ENCODE peak calls at places on chromosomes 11 and 22, in nine cellular contexts. One of them, this sample, is unnamed.

GRCh38 chr22:37865510-37865909 is 16.3 kb downstream of the EIF3L start:
- DNase-seq in fibroblast of the conjunctiva: no peak
- DNase-seq in fibroblast of pulmonary artery: no peak
- DNase-seq in COR-L47: no peak
- DNase-seq in amniotic stem cell: no peak
- DNase-seq in SW480: no peak
- DNase-seq in Right ventricle myocardium superior: no peak
- DNase-seq in NAMALWA: no peak
- DNase-seq in HEK293T: no peak
- DNase-seq in this sample: no peak

GRCh38 chr11:96207459-96208449 is 135.2 kb downstream of the MAML2 start:
- DNase-seq in fibroblast of the conjunctiva: no peak
- DNase-seq in fibroblast of pulmonary artery: peak
- DNase-seq in COR-L47: no peak
- DNase-seq in amniotic stem cell: no peak
- DNase-seq in SW480: peak
- DNase-seq in Right ventricle myocardium superior: no peak
- DNase-seq in NAMALWA: peak
- DNase-seq in HEK293T: no peak
- DNase-seq in this sample: no peak

GRCh38 chr11:96332236-96332761 is 10.7 kb downstream of the MAML2 start:
- DNase-seq in fibroblast of the conjunctiva: no peak
- DNase-seq in fibroblast of pulmonary artery: no peak
- DNase-seq in COR-L47: no peak
- DNase-seq in amniotic stem cell: no peak
- DNase-seq in SW480: no peak
- DNase-seq in Right ventricle myocardium superior: no peak
- DNase-seq in NAMALWA: no peak
- DNase-seq in HEK293T: no peak
- DNase-seq in this sample: no peak

GRCh38 chr11:59510917-59511589 is at the start of gene OR4D9:
- DNase-seq in fibroblast of the conjunctiva: no peak
- DNase-seq in fibroblast of pulmonary artery: peak
- DNase-seq in COR-L47: no peak
- DNase-seq in amniotic stem cell: no peak
- DNase-seq in SW480: no peak
- DNase-seq in Right ventricle myocardium superior: no peak
- DNase-seq in NAMALWA: no peak
- DNase-seq in HEK293T: no peak
- DNase-seq in this sample: no peak

GRCh38 chr11:210122-210802 is 2.8 kb downstream of the RIC8A start:
- DNase-seq in fibroblast of the conjunctiva: no peak
- DNase-seq in fibroblast of pulmonary artery: peak
- DNase-seq in COR-L47: no peak
- DNase-seq in amniotic stem cell: peak
- DNase-seq in SW480: no peak
- DNase-seq in Right ventricle myocardium superior: peak
- DNase-seq in NAMALWA: no peak
- DNase-seq in HEK293T: no peak
- DNase-seq in this sample: peak

GRCh38 chr11:11622772-11623531 is 1.1 kb upstream of the GALNT18 start:
- DNase-seq in fibroblast of the conjunctiva: no peak
- DNase-seq in fibroblast of pulmonary artery: no peak
- DNase-seq in COR-L47: peak
- DNase-seq in amniotic stem cell: no peak
- DNase-seq in SW480: no peak
- DNase-seq in Right ventricle myocardium superior: no peak
- DNase-seq in NAMALWA: peak
- DNase-seq in HEK293T: no peak
- DNase-seq in this sample: no peak

GRCh38 chr11:406796-407650 is 7.8 kb downstream of the SIGIRR start:
- DNase-seq in fibroblast of the conjunctiva: peak
- DNase-seq in fibroblast of pulmonary artery: peak
- DNase-seq in COR-L47: no peak
- DNase-seq in amniotic stem cell: no peak
- DNase-seq in SW480: peak
- DNase-seq in Right ventricle myocardium superior: peak
- DNase-seq in NAMALWA: peak
- DNase-seq in HEK293T: peak
- DNase-seq in this sample: peak

GRCh38 chr11:132131962-132132361 is 761.5 kb downstream of the NTM start:
- DNase-seq in fibroblast of the conjunctiva: no peak
- DNase-seq in fibroblast of pulmonary artery: no peak
- DNase-seq in COR-L47: no peak
- DNase-seq in amniotic stem cell: no peak
- DNase-seq in SW480: no peak
- DNase-seq in Right ventricle myocardium superior: no peak
- DNase-seq in NAMALWA: no peak
- DNase-seq in HEK293T: no peak
- DNase-seq in this sample: no peak

GRCh38 chr11:33500865-33501479 is 199.7 kb downstream of the C11orf91 start:
- DNase-seq in fibroblast of the conjunctiva: no peak
- DNase-seq in fibroblast of pulmonary artery: peak
- DNase-seq in COR-L47: no peak
- DNase-seq in amniotic stem cell: peak
- DNase-seq in SW480: peak
- DNase-seq in Right ventricle myocardium superior: no peak
- DNase-seq in NAMALWA: peak
- DNase-seq in HEK293T: no peak
- DNase-seq in this sample: no peak

GRCh38 chr11:10492084-10492483 is 37.0 kb downstream of the AMPD3 start:
- DNase-seq in fibroblast of the conjunctiva: no peak
- DNase-seq in fibroblast of pulmonary artery: no peak
- DNase-seq in COR-L47: no peak
- DNase-seq in amniotic stem cell: no peak
- DNase-seq in SW480: no peak
- DNase-seq in Right ventricle myocardium superior: no peak
- DNase-seq in NAMALWA: no peak
- DNase-seq in HEK293T: no peak
- DNase-seq in this sample: no peak

GRCh38 chr11:469684-470667 is 19.9 kb downstream of the PTDSS2 start:
- DNase-seq in fibroblast of the conjunctiva: peak
- DNase-seq in fibroblast of pulmonary artery: peak
- DNase-seq in COR-L47: peak
- DNase-seq in amniotic stem cell: peak
- DNase-seq in SW480: no peak
- DNase-seq in Right ventricle myocardium superior: no peak
- DNase-seq in NAMALWA: no peak
- DNase-seq in HEK293T: no peak
- DNase-seq in this sample: no peak

GRCh38 chr11:126194121-126194543 is 17.3 kb downstream of the RPUSD4 start:
- DNase-seq in fibroblast of the conjunctiva: peak
- DNase-seq in fibroblast of pulmonary artery: peak
- DNase-seq in COR-L47: no peak
- DNase-seq in amniotic stem cell: peak
- DNase-seq in SW480: peak
- DNase-seq in Right ventricle myocardium superior: no peak
- DNase-seq in NAMALWA: peak
- DNase-seq in HEK293T: peak
- DNase-seq in this sample: no peak

GRCh38 chr11:35066783-35067476 is 72.0 kb upstream of the CD44 start:
- DNase-seq in fibroblast of the conjunctiva: no peak
- DNase-seq in fibroblast of pulmonary artery: no peak
- DNase-seq in COR-L47: no peak
- DNase-seq in amniotic stem cell: no peak
- DNase-seq in SW480: no peak
- DNase-seq in Right ventricle myocardium superior: no peak
- DNase-seq in NAMALWA: no peak
- DNase-seq in HEK293T: no peak
- DNase-seq in this sample: no peak

GRCh38 chr22:46726986-46727317 is 11.1 kb downstream of the CERK start:
- DNase-seq in fibroblast of the conjunctiva: no peak
- DNase-seq in fibroblast of pulmonary artery: no peak
- DNase-seq in COR-L47: no peak
- DNase-seq in amniotic stem cell: no peak
- DNase-seq in SW480: no peak
- DNase-seq in Right ventricle myocardium superior: no peak
- DNase-seq in NAMALWA: no peak
- DNase-seq in HEK293T: no peak
- DNase-seq in this sample: no peak

GRCh38 chr11:64321533-64321932 is 3.6 kb downstream of the PRDX5 start:
- DNase-seq in fibroblast of the conjunctiva: no peak
- DNase-seq in fibroblast of pulmonary artery: no peak
- DNase-seq in COR-L47: no peak
- DNase-seq in amniotic stem cell: no peak
- DNase-seq in SW480: peak
- DNase-seq in Right ventricle myocardium superior: no peak
- DNase-seq in NAMALWA: no peak
- DNase-seq in HEK293T: no peak
- DNase-seq in this sample: no peak

GRCh38 chr11:66070604-66071325 is 693 bp downstream of the PACS1 start:
- DNase-seq in fibroblast of the conjunctiva: no peak
- DNase-seq in fibroblast of pulmonary artery: peak
- DNase-seq in COR-L47: no peak
- DNase-seq in amniotic stem cell: peak
- DNase-seq in SW480: peak
- DNase-seq in Right ventricle myocardium superior: peak
- DNase-seq in NAMALWA: no peak
- DNase-seq in HEK293T: peak
- DNase-seq in this sample: no peak

GRCh38 chr22:42918500-42918899 is 61.4 kb upstream of the ARFGAP3 start:
- DNase-seq in fibroblast of the conjunctiva: no peak
- DNase-seq in fibroblast of pulmonary artery: no peak
- DNase-seq in COR-L47: no peak
- DNase-seq in amniotic stem cell: no peak
- DNase-seq in SW480: no peak
- DNase-seq in Right ventricle myocardium superior: no peak
- DNase-seq in NAMALWA: no peak
- DNase-seq in HEK293T: no peak
- DNase-seq in this sample: no peak

GRCh38 chr22:37201066-37201820 is 11.0 kb downstream of the SSTR3 start:
- DNase-seq in fibroblast of the conjunctiva: no peak
- DNase-seq in fibroblast of pulmonary artery: no peak
- DNase-seq in COR-L47: no peak
- DNase-seq in amniotic stem cell: no peak
- DNase-seq in SW480: no peak
- DNase-seq in Right ventricle myocardium superior: no peak
- DNase-seq in NAMALWA: no peak
- DNase-seq in HEK293T: no peak
- DNase-seq in this sample: no peak

GRCh38 chr22:27718186-27719032 is 83.1 kb downstream of the MN1 start:
- DNase-seq in fibroblast of the conjunctiva: peak
- DNase-seq in fibroblast of pulmonary artery: peak
- DNase-seq in COR-L47: no peak
- DNase-seq in amniotic stem cell: peak
- DNase-seq in SW480: peak
- DNase-seq in Right ventricle myocardium superior: peak
- DNase-seq in NAMALWA: no peak
- DNase-seq in HEK293T: peak
- DNase-seq in this sample: no peak

GRCh38 chr22:23031795-23032194 is 38.5 kb upstream of the GNAZ start:
- DNase-seq in fibroblast of the conjunctiva: no peak
- DNase-seq in fibroblast of pulmonary artery: no peak
- DNase-seq in COR-L47: no peak
- DNase-seq in amniotic stem cell: no peak
- DNase-seq in SW480: no peak
- DNase-seq in Right ventricle myocardium superior: no peak
- DNase-seq in NAMALWA: no peak
- DNase-seq in HEK293T: no peak
- DNase-seq in this sample: no peak

GRCh38 chr11:115672412-115672811 is 168.2 kb upstream of the CADM1 start:
- DNase-seq in fibroblast of the conjunctiva: no peak
- DNase-seq in fibroblast of pulmonary artery: no peak
- DNase-seq in COR-L47: no peak
- DNase-seq in amniotic stem cell: no peak
- DNase-seq in SW480: no peak
- DNase-seq in Right ventricle myocardium superior: no peak
- DNase-seq in NAMALWA: no peak
- DNase-seq in HEK293T: no peak
- DNase-seq in this sample: no peak

GRCh38 chr11:47394322-47395224 is 13.8 kb upstream of the SLC39A13 start:
- DNase-seq in fibroblast of the conjunctiva: no peak
- DNase-seq in fibroblast of pulmonary artery: peak
- DNase-seq in COR-L47: no peak
- DNase-seq in amniotic stem cell: no peak
- DNase-seq in SW480: no peak
- DNase-seq in Right ventricle myocardium superior: peak
- DNase-seq in NAMALWA: peak
- DNase-seq in HEK293T: no peak
- DNase-seq in this sample: no peak

GRCh38 chr11:64742087-64742939 is 1.6 kb downstream of the RASGRP2 start:
- DNase-seq in fibroblast of the conjunctiva: no peak
- DNase-seq in fibroblast of pulmonary artery: no peak
- DNase-seq in COR-L47: no peak
- DNase-seq in amniotic stem cell: no peak
- DNase-seq in SW480: peak
- DNase-seq in Right ventricle myocardium superior: peak
- DNase-seq in NAMALWA: no peak
- DNase-seq in HEK293T: no peak
- DNase-seq in this sample: no peak

GRCh38 chr11:103798029-103798428 is 238.4 kb upstream of the DDI1 start:
- DNase-seq in fibroblast of the conjunctiva: no peak
- DNase-seq in fibroblast of pulmonary artery: peak
- DNase-seq in COR-L47: no peak
- DNase-seq in amniotic stem cell: no peak
- DNase-seq in SW480: no peak
- DNase-seq in Right ventricle myocardium superior: no peak
- DNase-seq in NAMALWA: no peak
- DNase-seq in HEK293T: no peak
- DNase-seq in this sample: no peak

GRCh38 chr11:369336-370018 is at the start of gene B4GALNT4:
- DNase-seq in fibroblast of the conjunctiva: no peak
- DNase-seq in fibroblast of pulmonary artery: peak
- DNase-seq in COR-L47: peak
- DNase-seq in amniotic stem cell: peak
- DNase-seq in SW480: no peak
- DNase-seq in Right ventricle myocardium superior: peak
- DNase-seq in NAMALWA: no peak
- DNase-seq in HEK293T: peak
- DNase-seq in this sample: no peak

GRCh38 chr11:117605331-117605730 is 191.7 kb downstream of the DSCAML1 start:
- DNase-seq in fibroblast of the conjunctiva: no peak
- DNase-seq in fibroblast of pulmonary artery: no peak
- DNase-seq in COR-L47: no peak
- DNase-seq in amniotic stem cell: no peak
- DNase-seq in SW480: no peak
- DNase-seq in Right ventricle myocardium superior: no peak
- DNase-seq in NAMALWA: no peak
- DNase-seq in HEK293T: no peak
- DNase-seq in this sample: no peak

GRCh38 chr22:29541845-29542244 is 11.7 kb downstream of the THOC5 start:
- DNase-seq in fibroblast of the conjunctiva: no peak
- DNase-seq in fibroblast of pulmonary artery: no peak
- DNase-seq in COR-L47: no peak
- DNase-seq in amniotic stem cell: no peak
- DNase-seq in SW480: no peak
- DNase-seq in Right ventricle myocardium superior: no peak
- DNase-seq in NAMALWA: no peak
- DNase-seq in HEK293T: no peak
- DNase-seq in this sample: no peak

GRCh38 chr11:134958336-134958640 is 546.2 kb upstream of the B3GAT1 start:
- DNase-seq in fibroblast of the conjunctiva: no peak
- DNase-seq in fibroblast of pulmonary artery: no peak
- DNase-seq in COR-L47: no peak
- DNase-seq in amniotic stem cell: no peak
- DNase-seq in SW480: no peak
- DNase-seq in Right ventricle myocardium superior: no peak
- DNase-seq in NAMALWA: no peak
- DNase-seq in HEK293T: no peak
- DNase-seq in this sample: no peak

GRCh38 chr11:72771507-72771906 is 19.3 kb upstream of the ARAP1 start:
- DNase-seq in fibroblast of the conjunctiva: peak
- DNase-seq in fibroblast of pulmonary artery: peak
- DNase-seq in COR-L47: no peak
- DNase-seq in amniotic stem cell: no peak
- DNase-seq in SW480: no peak
- DNase-seq in Right ventricle myocardium superior: no peak
- DNase-seq in NAMALWA: no peak
- DNase-seq in HEK293T: no peak
- DNase-seq in this sample: no peak

GRCh38 chr11:32012066-32012465 is 78.8 kb upstream of the RCN1 start:
- DNase-seq in fibroblast of the conjunctiva: no peak
- DNase-seq in fibroblast of pulmonary artery: no peak
- DNase-seq in COR-L47: no peak
- DNase-seq in amniotic stem cell: no peak
- DNase-seq in SW480: no peak
- DNase-seq in Right ventricle myocardium superior: no peak
- DNase-seq in NAMALWA: no peak
- DNase-seq in HEK293T: no peak
- DNase-seq in this sample: no peak

GRCh38 chr22:43624144-43624998 is 187.7 kb downstream of the EFCAB6 start:
- DNase-seq in fibroblast of the conjunctiva: no peak
- DNase-seq in fibroblast of pulmonary artery: no peak
- DNase-seq in COR-L47: no peak
- DNase-seq in amniotic stem cell: no peak
- DNase-seq in SW480: no peak
- DNase-seq in Right ventricle myocardium superior: no peak
- DNase-seq in NAMALWA: no peak
- DNase-seq in HEK293T: no peak
- DNase-seq in this sample: no peak

This sample was measured in NT2/D1.